ENCODE peak calls at places on chromosomes 13 and 19, in five cellular contexts. Y, Z, I, A and Q are unnamed samples.

GRCh38 chr19:18996351-18996750 is 37.0 kb downstream of the SUGP2 start:
- DNase-seq in A (no peak), I (no peak), Z (no peak), Y (no peak), Q (no peak)

GRCh38 chr19:16197188-16197621 is 506 bp upstream of the AP1M1 start:
- DNase-seq in A (no peak), I (no peak), Z (peak), Y (peak), Q (peak)

GRCh38 chr13:87656311-87656710 is 14.9 kb upstream of the SLITRK5 start:
- DNase-seq in I (no peak), Y (no peak), A (no peak), Z (no peak), Q (peak)

GRCh38 chr13:36090592-36090991 is 40.6 kb downstream of the DCLK1 start:
- DNase-seq in Y (no peak), A (no peak), I (no peak), Z (no peak), Q (no peak)

GRCh38 chr19:5880604-5881078 is 10.3 kb upstream of the FUT5 start:
- DNase-seq in I (peak), Y (peak), Z (peak), A (peak), Q (no peak)

GRCh38 chr13:109271991-109272454 is 514.4 kb downstream of the IRS2 start:
- DNase-seq in Z (no peak), I (no peak), Y (no peak), A (no peak), Q (peak)

GRCh38 chr13:26541041-26541440 is 16.4 kb upstream of the WASF3 start:
- DNase-seq in Z (no peak), Y (no peak), A (no peak), I (no peak), Q (no peak)

GRCh38 chr19:19217110-19217509 is 5.4 kb downstream of the NCAN start:
- DNase-seq in A (no peak), I (no peak), Y (peak), Z (no peak), Q (peak)

GRCh38 chr13:88744289-88744688 is 1073.1 kb downstream of the SLITRK5 start:
- DNase-seq in Y (no peak), I (no peak), A (no peak), Z (no peak), Q (no peak)

GRCh38 chr13:35879111-35879510 is 252.1 kb downstream of the DCLK1 start:
- DNase-seq in Y (no peak), Z (no peak), I (no peak), A (no peak), Q (no peak)

GRCh38 chr19:48975947-48976847 is 11.1 kb downstream of the FTL start:
- DNase-seq in A (no peak), Z (no peak), Y (no peak), I (no peak), Q (no peak)